ENCODE peak calls at places on chromosome 21, in four cellular contexts. W, G, A and B are unnamed samples.
A peak's percentile ranks its signal among the peaks of the same experiment; 100 is the strongest.

GRCh38 chr21:35059742-35060141 is 10.6 kb upstream of the RUNX1 start:
- DNase-seq in W (no peak), G (no peak), A (no peak), B (no peak)

GRCh38 chr21:38773108-38774061 is 32.3 kb upstream of the ETS2 start:
- DNase-seq in W (no peak), G (no peak), A (peak; percentile 94), B (peak; percentile 96)

GRCh38 chr21:31862078-31862477 is 10.7 kb upstream of the HUNK start:
- DNase-seq in W (no peak), G (no peak), A (no peak), B (no peak)

GRCh38 chr21:28893687-28894086 is 99.0 kb downstream of the LTN1 start:
- DNase-seq in W (no peak), G (no peak), A (no peak), B (no peak)

GRCh38 chr21:45409466-45410150 is 4.6 kb downstream of the COL18A1 start:
- DNase-seq in W (peak; percentile 27), G (no peak), A (peak; percentile 65), B (peak; percentile 41)

GRCh38 chr21:44364151-44365053 is 11.0 kb downstream of the TRPM2 start:
- DNase-seq in W (no peak), G (peak; percentile 46), A (no peak), B (no peak)

GRCh38 chr21:27275294-27275927 is 308.5 kb upstream of the ADAMTS5 start:
- DNase-seq in W (no peak), G (no peak), A (peak; percentile 64), B (peak; percentile 65)

GRCh38 chr21:43718872-43719747 is at the start of gene PDXK:
- DNase-seq in W (peak; percentile 80), G (peak; percentile 92), A (peak; percentile 91), B (no peak)

GRCh38 chr21:41634211-41634694 is 126.3 kb upstream of the TMPRSS2 start:
- DNase-seq in W (no peak), G (no peak), A (peak; percentile 92), B (peak; percentile 96)

GRCh38 chr21:24110846-24111245 is 1496.4 kb downstream of the MRPL39 start:
- DNase-seq in W (no peak), G (no peak), A (peak; percentile 9), B (no peak)

GRCh38 chr21:44484498-44485253 is 29.4 kb downstream of the LRRC3 start:
- DNase-seq in W (no peak), G (no peak), A (no peak), B (no peak)

GRCh38 chr21:34630536-34631143 is 15.7 kb upstream of the RCAN1 start:
- DNase-seq in W (no peak), G (no peak), A (peak; percentile 54), B (peak; percentile 46)

GRCh38 chr21:36705679-36706481 is 7.0 kb downstream of the SIM2 start:
- DNase-seq in W (no peak), G (peak; percentile 63), A (peak; percentile 61), B (no peak)

GRCh38 chr21:27480841-27481261 is 514.0 kb upstream of the ADAMTS5 start:
- DNase-seq in W (no peak), G (no peak), A (peak; percentile 62), B (peak; percentile 79)

GRCh38 chr21:35923971-35924370 is 136.4 kb downstream of the SETD4 start:
- DNase-seq in W (no peak), G (no peak), A (peak; percentile 3), B (no peak)

GRCh38 chr21:32386195-32386870 is 6.5 kb downstream of the URB1 start:
- DNase-seq in W (no peak), G (no peak), A (peak; percentile 70), B (peak; percentile 35)